ENCODE peak calls at places on chromosomes 6 and 20, in seven cellular contexts. G is HFFc6; U is foreskin fibroblast; L is HL-60; B is adrenal gland; E is CD8-positive, alpha-beta T cell; F is heart left ventricle. T is an unnamed sample.

GRCh38 chr20:49230575-49231211 is 11.5 kb downstream of the DDX27 start:
- DNase-seq in E (no peak), F (peak), G (no peak), B (no peak), U (no peak), L (peak), T (no peak)

GRCh38 chr20:46695888-46696287 is 6.6 kb upstream of the TP53RK start:
- DNase-seq in U (no peak), E (no peak), G (peak), F (no peak), L (no peak), B (no peak), T (no peak)

GRCh38 chr20:61280217-61280980 is 28.3 kb downstream of the CDH4 start:
- DNase-seq in F (no peak), G (no peak), E (no peak), U (no peak), L (no peak), B (no peak), T (no peak)

GRCh38 chr6:44269168-44269920 is 906 bp upstream of the TMEM151B start:
- DNase-seq in F (no peak), L (no peak), E (no peak), B (no peak), G (no peak), U (no peak), T (no peak)

GRCh38 chr20:19908586-19908985 is 108.6 kb upstream of the NAA20 start:
- DNase-seq in E (no peak), U (no peak), F (no peak), G (no peak), L (no peak), B (no peak), T (no peak)

GRCh38 chr6:170134077-170135040 is 156.5 kb downstream of the DLL1 start:
- DNase-seq in B (no peak), U (no peak), L (no peak), F (peak), E (peak), G (no peak), T (no peak)

GRCh38 chr6:122400121-122400450 is 634 bp downstream of the HSF2 start:
- DNase-seq in L (no peak), F (no peak), B (peak), G (peak), E (no peak), U (peak), T (no peak)

GRCh38 chr6:25525078-25525477 is 126.9 kb upstream of the SCGN start:
- DNase-seq in E (no peak), L (no peak), F (no peak), G (no peak), B (no peak), U (no peak), T (no peak)

GRCh38 chr6:140779341-140779740 is 1353.4 kb upstream of the GJE1 start:
- DNase-seq in E (no peak), L (no peak), B (no peak), F (no peak), U (no peak), G (peak), T (no peak)

DNA sequence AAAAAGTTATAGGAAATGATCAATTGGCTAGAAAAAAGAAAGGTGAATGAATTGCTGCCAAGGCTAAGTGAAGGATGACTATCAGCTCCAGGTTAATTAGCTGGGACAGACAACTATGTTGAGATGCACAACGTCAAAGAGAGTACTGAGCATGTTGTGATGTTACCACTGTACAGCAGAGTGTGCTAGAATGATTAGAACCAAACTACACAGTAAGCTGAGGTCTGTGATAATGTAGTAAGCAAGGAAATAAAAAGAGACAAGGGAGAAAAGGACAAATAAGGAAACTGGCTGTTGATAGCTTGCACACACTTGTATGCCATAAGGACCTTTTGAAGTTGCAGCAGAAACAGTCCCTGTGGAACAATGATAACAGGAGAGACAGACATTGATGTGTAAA is 189.7 kb downstream of the CENPW start:
- DNase-seq in F (no peak), G (no peak), U (no peak), B (no peak), E (no peak), L (no peak), T (no peak)
- TF ChIP-seq CTCF in F (no peak), G (no peak), U (no peak), B (no peak), E (no peak), L (no peak), T (no peak)

DNA sequence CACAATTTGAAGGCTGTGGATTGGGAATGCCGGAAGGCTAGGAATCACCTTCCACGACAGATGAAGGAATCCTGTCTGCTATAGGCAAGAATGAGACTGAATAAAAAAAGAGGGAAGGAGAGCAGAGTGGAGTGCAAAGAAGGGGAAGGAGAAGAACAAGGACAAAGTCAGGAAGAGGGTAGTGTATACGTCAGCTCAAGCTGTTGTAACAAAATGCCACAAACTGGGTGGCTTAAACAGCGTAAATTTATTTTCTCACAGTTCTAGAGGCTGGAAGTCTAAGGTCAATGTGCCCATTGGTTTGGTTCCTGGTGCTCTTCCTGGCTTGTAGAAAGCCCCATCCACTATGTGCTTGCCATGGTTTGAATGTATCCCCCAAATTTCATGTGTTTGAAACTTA is 104.5 kb downstream of the TTLL2 start:
- DNase-seq in E (no peak), G (no peak), F (no peak), L (no peak), U (no peak), B (no peak), T (no peak)
- TF ChIP-seq CTCF in E (no peak), G (no peak), F (no peak), L (no peak), U (no peak), B (no peak), T (no peak)

GRCh38 chr6:84733889-84734288 is 30.5 kb downstream of the TBX18 start:
- DNase-seq in E (no peak), F (no peak), G (no peak), B (no peak), L (no peak), U (no peak), T (no peak)

GRCh38 chr6:84731901-84732300 is 32.5 kb downstream of the TBX18 start:
- DNase-seq in F (no peak), U (no peak), E (no peak), L (no peak), G (no peak), B (no peak), T (no peak)

GRCh38 chr6:84728602-84729001 is 35.8 kb downstream of the TBX18 start:
- DNase-seq in L (no peak), E (no peak), F (no peak), U (peak), G (peak), B (no peak), T (no peak)
- TF ChIP-seq CTCF in L (no peak), E (no peak), F (no peak), U (peak), G (peak), B (peak), T (peak)

GRCh38 chr20:2475850-2476741 is 5.5 kb upstream of the SNRPB start:
- DNase-seq in G (no peak), E (no peak), L (no peak), F (no peak), B (no peak), U (no peak), T (no peak)

GRCh38 chr20:2480381-2480780 is 9.8 kb upstream of the SNRPB start:
- DNase-seq in U (no peak), G (no peak), L (no peak), B (no peak), F (no peak), E (no peak), T (no peak)

GRCh38 chr20:2476742-2477615 is 6.4 kb upstream of the SNRPB start:
- DNase-seq in U (no peak), B (no peak), L (no peak), G (no peak), E (no peak), F (no peak), T (no peak)
- TF ChIP-seq CTCF in U (no peak), B (no peak), L (peak), G (peak), E (no peak), F (no peak), T (peak)

GRCh38 chr6:37306624-37307222 is 47.1 kb upstream of the RNF8 start:
- DNase-seq in F (no peak), L (no peak), U (no peak), E (no peak), G (no peak), B (no peak), T (no peak)
- TF ChIP-seq CTCF in F (no peak), L (no peak), U (no peak), E (no peak), G (peak), B (no peak), T (no peak)

T was measured in D721Med.